ENCODE peak calls at places on chromosome 3, in seven cellular contexts. Q, I, B, O, H, P and T are unnamed samples.

GRCh38 chr3:128297401-128298138 is 144.3 kb downstream of the EEFSEC start:
- DNase-seq in Q (peak), I (peak), B (no peak), O (no peak), H (peak), P (no peak), T (no peak)

GRCh38 chr3:142152349-142152748 is 3.0 kb upstream of the TFDP2 start:
- DNase-seq in Q (no peak), I (no peak), B (no peak), O (no peak), H (peak), P (peak), T (no peak)

GRCh38 chr3:171317133-171317532 is 143.1 kb downstream of the TNIK start:
- DNase-seq in Q (no peak), I (peak), B (no peak), O (no peak), H (peak), P (no peak), T (no peak)

GRCh38 chr3:167001374-167001773 is 378.7 kb downstream of the ZBBX start:
- DNase-seq in Q (no peak), I (no peak), B (no peak), O (no peak), H (no peak), P (no peak), T (no peak)

GRCh38 chr3:188937389-188937788 is 234.4 kb upstream of the TPRG1 start:
- DNase-seq in Q (no peak), I (no peak), B (no peak), O (no peak), H (no peak), P (peak), T (no peak)

GRCh38 chr3:183082355-183082915 is 16.9 kb downstream of the MCCC1 start:
- DNase-seq in Q (no peak), I (no peak), B (no peak), O (no peak), H (no peak), P (no peak), T (no peak)

GRCh38 chr3:136804813-136805212 is 14.1 kb upstream of the SLC35G2 start:
- DNase-seq in Q (no peak), I (no peak), B (no peak), O (no peak), H (no peak), P (no peak), T (no peak)

GRCh38 chr3:14304101-14305045 is 98.0 kb upstream of the SLC6A6 start:
- DNase-seq in Q (no peak), I (no peak), B (no peak), O (no peak), H (peak), P (no peak), T (no peak)

GRCh38 chr3:102235679-102236078 is 199.1 kb upstream of the ZPLD1 start:
- DNase-seq in Q (no peak), I (peak), B (no peak), O (no peak), H (peak), P (no peak), T (no peak)